ENCODE peak calls at places on chromosomes 4 and X, in seven cellular contexts. R is GM23248, T is SK-N-SH, O is PC-3, C is MM.1S, Y is PC-9, V is neural progenitor cell. Z is an unnamed sample.

GRCh38 chr4:4647041-4647440 is 105.2 kb upstream of the STX18 start:
- DNase-seq in R (peak; percentile 65), C (no peak), O (no peak), T (no peak), V (no peak), Y (no peak), Z (no peak)

GRCh38 chrX:143580266-143580665 is 55.6 kb downstream of the SLITRK4 start:
- DNase-seq in O (peak; percentile 47), C (peak; percentile 14), T (no peak), Y (no peak), R (no peak), V (no peak), Z (no peak)

GRCh38 chrX:37759878-37760418 is 19.9 kb upstream of the CYBB start:
- DNase-seq in T (no peak), Y (no peak), V (no peak), O (no peak), C (no peak), R (no peak), Z (no peak)

GRCh38 chrX:24424948-24425347 is 40.1 kb upstream of the PDK3 start:
- DNase-seq in T (no peak), V (no peak), Y (no peak), R (peak; percentile 84), C (no peak), O (no peak), Z (no peak)

GRCh38 chrX:43703211-43703791 is 47.2 kb downstream of the MAOA start:
- DNase-seq in C (no peak), R (peak; percentile 27), V (no peak), O (peak; percentile 81), Y (no peak), T (no peak), Z (no peak)

GRCh38 chr4:166622425-166622977 is 611.8 kb downstream of the SPOCK3 start:
- DNase-seq in Y (no peak), O (no peak), C (no peak), V (no peak), R (no peak), T (no peak), Z (no peak)

GRCh38 chr4:128525387-128525786 is 237.8 kb upstream of the PGRMC2 start:
- DNase-seq in T (no peak), V (no peak), R (peak; percentile 91), O (peak; percentile 13), Y (no peak), C (no peak), Z (no peak)

GRCh38 chrX:72094894-72095293 is 36.8 kb downstream of the RTL5 start:
- DNase-seq in O (no peak), V (peak; percentile 21), T (peak; percentile 90), C (peak; percentile 73), Y (no peak), R (no peak), Z (peak; percentile 46)

GRCh38 chr4:155600246-155600645 is 66.4 kb upstream of the GUCY1A1 start:
- DNase-seq in V (no peak), C (no peak), Y (no peak), T (no peak), O (no peak), R (no peak), Z (no peak)

GRCh38 chrX:154375156-154375504 is 696 bp upstream of the FLNA start:
- DNase-seq in C (no peak), V (no peak), R (no peak), O (no peak), Y (no peak), T (no peak), Z (no peak)

GRCh38 chrX:40780123-40780522 is 44.8 kb upstream of the MED14 start:
- DNase-seq in O (no peak), V (no peak), T (no peak), R (no peak), C (no peak), Y (no peak), Z (no peak)

GRCh38 chr4:123230061-123230460 is 166.5 kb upstream of the SPRY1 start:
- DNase-seq in Y (no peak), C (no peak), O (no peak), R (no peak), T (no peak), V (no peak), Z (no peak)

DNA sequence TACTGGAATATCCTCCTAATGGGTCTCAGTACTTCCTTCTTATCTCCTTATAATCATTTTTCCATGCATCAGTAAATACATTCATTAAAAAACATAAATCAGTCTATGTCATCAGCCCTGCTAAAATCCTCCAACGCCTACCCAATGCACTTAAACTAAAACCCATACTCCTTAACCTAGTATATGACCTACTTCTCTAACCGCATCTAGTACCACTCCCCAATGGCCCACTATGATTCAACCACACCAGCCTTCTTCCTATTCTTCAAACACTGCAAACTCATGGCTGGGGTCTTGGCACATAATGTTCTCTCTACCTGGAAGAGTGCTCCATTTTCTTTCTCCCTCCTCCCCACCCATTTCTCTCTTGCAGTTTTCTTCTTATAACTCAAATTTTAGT is 18.7 kb downstream of the TEC start:
- DNase-seq in V (no peak), R (no peak), Y (no peak), O (no peak), T (no peak), C (no peak), Z (no peak)
- H4K20me1 ChIP-seq in V (no peaks in the 10 kb centered on the region), R (no peaks in the 10 kb centered on the region), Y (no peaks in the 10 kb centered on the region), O (no peaks in the 10 kb centered on the region), T (no peaks in the 10 kb centered on the region), C (no peaks in the 10 kb centered on the region), Z (no peaks in the 10 kb centered on the region)

DNA sequence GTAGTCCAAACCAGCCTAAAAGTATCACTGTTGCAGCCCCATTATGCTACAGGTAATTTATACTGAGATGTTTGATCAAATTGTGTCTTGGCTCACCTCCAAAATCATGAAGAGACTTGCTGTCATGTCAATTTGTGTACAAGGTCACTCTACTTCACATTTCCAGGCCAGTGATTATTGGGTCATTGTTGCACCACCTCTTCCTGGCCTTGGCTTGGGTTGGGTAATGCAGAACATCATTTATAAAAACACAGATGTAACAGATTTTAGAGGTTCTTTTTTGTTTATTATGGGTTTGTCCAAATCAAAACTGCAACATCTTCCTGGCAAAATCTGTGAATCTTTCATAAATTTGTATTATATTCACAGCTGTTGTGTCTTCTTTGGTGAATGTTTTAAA is 459.5 kb downstream of the ANKRD50 start:
- DNase-seq in O (no peak), C (no peak), R (no peak), T (no peak), Y (no peak), V (no peak), Z (no peak)
- H3F3A ChIP-seq in O (no peaks in the 10 kb centered on the region), C (no peaks in the 10 kb centered on the region), R (no peaks in the 10 kb centered on the region), T (no peaks in the 10 kb centered on the region), Y (no peaks in the 10 kb centered on the region), V (no peaks in the 10 kb centered on the region), Z (no peaks in the 10 kb centered on the region)

GRCh38 chr4:144355809-144356757 is 215.6 kb upstream of the GYPA start:
- DNase-seq in Y (peak; percentile 58), R (peak; percentile 78), O (peak; percentile 85), V (peak; percentile 88), C (peak; percentile 12), T (no peak), Z (peak; percentile 58)

GRCh38 chr4:144353240-144353639 is 212.7 kb upstream of the GYPA start:
- DNase-seq in V (no peak), R (no peak), O (no peak), Y (no peak), C (no peak), T (no peak), Z (peak; percentile 4)

GRCh38 chr4:144360394-144360793 is 219.9 kb upstream of the GYPA start:
- DNase-seq in O (no peak), T (no peak), R (no peak), Y (no peak), V (no peak), C (no peak), Z (no peak)

GRCh38 chr4:144357970-144358369 is 217.5 kb upstream of the GYPA start:
- DNase-seq in R (no peak), Y (no peak), V (no peak), T (no peak), C (no peak), O (no peak), Z (no peak)

DNA sequence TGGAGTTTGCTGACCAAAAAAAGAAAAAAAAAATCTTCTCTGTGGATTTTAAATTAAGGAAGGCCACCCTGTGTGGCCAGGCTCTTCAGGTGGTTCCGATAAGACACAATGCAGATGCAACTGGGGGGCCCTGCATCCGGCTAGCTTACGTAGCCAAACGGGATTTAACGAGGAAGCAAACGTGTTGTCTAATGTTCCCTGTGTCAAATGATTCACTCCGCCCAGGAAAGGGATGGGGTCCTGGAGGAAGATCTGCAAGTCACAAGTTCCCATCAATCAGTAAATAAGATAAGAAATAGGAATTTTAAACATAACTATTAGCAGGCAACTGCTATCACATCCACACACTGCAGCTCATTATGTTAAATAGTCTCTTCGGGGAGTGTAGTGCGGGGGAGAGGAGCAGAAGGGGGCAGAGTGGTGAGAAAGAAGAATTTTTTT is 216.4 kb upstream of the GYPA start:
- DNase-seq in T (no peak), C (no peak), Y (no peak), R (no peak), V (peak; percentile 65), O (no peak), Z (peak; percentile 57)
- H4K20me1 ChIP-seq in T (no peaks in the 10 kb centered on the region), C (no peaks in the 10 kb centered on the region), Y (no peaks in the 10 kb centered on the region), R (no peaks in the 10 kb centered on the region), V (no peaks in the 10 kb centered on the region), O (no peaks in the 10 kb centered on the region), Z (no peaks in the 10 kb centered on the region)

DNA sequence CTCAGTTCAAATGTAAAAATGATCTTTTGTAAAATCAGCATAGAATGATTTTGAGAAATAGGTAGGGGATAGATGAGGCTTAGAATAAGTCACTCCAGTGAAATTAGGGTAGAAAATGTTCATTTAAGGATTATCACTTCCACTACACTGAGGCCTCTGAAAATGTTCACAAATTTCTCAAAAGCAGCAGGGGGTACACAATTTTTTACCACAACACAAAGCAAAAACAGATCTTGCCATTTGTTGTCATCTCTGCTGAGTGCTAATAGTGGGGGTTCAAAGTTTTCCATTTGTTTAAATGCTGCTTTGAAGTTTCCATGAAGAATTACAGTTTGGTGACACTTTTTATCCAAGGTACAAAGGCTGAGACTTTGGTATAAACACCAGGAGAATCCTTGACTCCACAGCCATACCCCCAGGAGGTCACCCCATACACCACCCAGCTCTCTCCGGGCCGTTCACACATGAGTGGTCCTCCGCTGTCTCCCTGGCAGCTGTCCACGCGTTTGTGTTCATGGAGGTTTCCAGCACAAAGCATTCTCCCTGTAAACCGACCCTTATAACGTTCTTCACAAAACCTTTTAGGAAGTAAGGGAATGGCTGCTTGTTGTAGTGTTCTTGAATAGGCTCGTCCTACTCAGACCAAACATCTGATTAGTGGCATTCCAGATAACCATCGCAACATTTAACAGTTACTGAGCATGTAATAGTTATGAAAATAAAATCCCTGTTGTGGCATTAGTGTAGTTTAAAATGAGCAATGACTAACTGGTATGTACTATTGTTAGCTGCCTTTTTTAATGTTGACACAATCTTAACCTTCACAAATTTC is 71.0 kb downstream of the PRSS12 start:
- DNase-seq in T (no peak), R (peak; percentile 42), V (peak; percentile 43), C (no peak), Y (no peak), O (no peak), Z (no peak)
- H3F3A ChIP-seq in T (peaks cover 44% of the 10 kb centered on the region), R (peaks cover 74% of the 10 kb centered on the region), V (peaks cover 38% of the 10 kb centered on the region), C (peaks cover 70% of the 10 kb centered on the region), Y (peaks cover 46% of the 10 kb centered on the region), O (peaks cover 24% of the 10 kb centered on the region), Z (peaks cover 23% of the 10 kb centered on the region)

GRCh38 chr4:77062856-77063255 is 12.9 kb downstream of the CCNI start:
- DNase-seq in Y (no peak), O (no peak), T (no peak), C (no peak), V (no peak), R (no peak), Z (no peak)

GRCh38 chr4:77065382-77065781 is 10.4 kb downstream of the CCNI start:
- DNase-seq in T (no peak), C (no peak), R (peak; percentile 48), V (no peak), O (no peak), Y (no peak), Z (no peak)
- H4K20me1 ChIP-seq in T (peaks cover 81% of the 10 kb centered on the region), C (peaks cover 14% of the 10 kb centered on the region), R (peaks cover 14% of the 10 kb centered on the region), V (peaks cover 100% of the 10 kb centered on the region), O (no peaks in the 10 kb centered on the region), Y (no peaks in the 10 kb centered on the region), Z (peaks cover 24% of the 10 kb centered on the region)

Z was measured in GM23338.